ENCODE peak calls at places on chromosomes 5 and 9, in five cellular contexts. One of them, this sample, is unnamed.

GRCh38 chr9:123335227-123335985 is 20.6 kb upstream of the CRB2 start:
- DNase-seq in EL: peak
- DNase-seq in activated CD4-positive, alpha-beta memory T cell treated with anti-CD3 and anti-CD28 coated beads, Interleukin-2, amount 10 ng/mL, durations not matched to agents 7 days and 5 days: no peak
- DNase-seq in heart right ventricle: no peak
- DNase-seq in stimulated activated CD4-positive, alpha-beta T cell treated with anti-CD3 and anti-CD28 coated beads, Interleukin-12 subunit alpha, Interleukin-12 subunit beta, amount 100 ng/mL, for 4 hours: no peak
- DNase-seq in this sample: no peak

GRCh38 chr9:4620881-4621555 is 41.1 kb upstream of the PLPP6 start:
- DNase-seq in EL: peak
- DNase-seq in activated CD4-positive, alpha-beta memory T cell treated with anti-CD3 and anti-CD28 coated beads, Interleukin-2, amount 10 ng/mL, durations not matched to agents 7 days and 5 days: no peak
- DNase-seq in heart right ventricle: no peak
- DNase-seq in stimulated activated CD4-positive, alpha-beta T cell treated with anti-CD3 and anti-CD28 coated beads, Interleukin-12 subunit alpha, Interleukin-12 subunit beta, amount 100 ng/mL, for 4 hours: no peak
- DNase-seq in this sample: no peak

GRCh38 chr5:167921796-167922195 is 369.6 kb upstream of the WWC1 start:
- DNase-seq in EL: no peak
- DNase-seq in activated CD4-positive, alpha-beta memory T cell treated with anti-CD3 and anti-CD28 coated beads, Interleukin-2, amount 10 ng/mL, durations not matched to agents 7 days and 5 days: no peak
- DNase-seq in heart right ventricle: no peak
- DNase-seq in stimulated activated CD4-positive, alpha-beta T cell treated with anti-CD3 and anti-CD28 coated beads, Interleukin-12 subunit alpha, Interleukin-12 subunit beta, amount 100 ng/mL, for 4 hours: no peak
- DNase-seq in this sample: no peak

GRCh38 chr5:35803221-35803651 is 53.5 kb upstream of the IL7R start:
- DNase-seq in EL: peak
- DNase-seq in activated CD4-positive, alpha-beta memory T cell treated with anti-CD3 and anti-CD28 coated beads, Interleukin-2, amount 10 ng/mL, durations not matched to agents 7 days and 5 days: no peak
- DNase-seq in heart right ventricle: peak
- DNase-seq in stimulated activated CD4-positive, alpha-beta T cell treated with anti-CD3 and anti-CD28 coated beads, Interleukin-12 subunit alpha, Interleukin-12 subunit beta, amount 100 ng/mL, for 4 hours: no peak
- DNase-seq in this sample: no peak

GRCh38 chr5:89105836-89106235 is 222.9 kb upstream of the MEF2C start:
- DNase-seq in EL: no peak
- DNase-seq in activated CD4-positive, alpha-beta memory T cell treated with anti-CD3 and anti-CD28 coated beads, Interleukin-2, amount 10 ng/mL, durations not matched to agents 7 days and 5 days: no peak
- DNase-seq in heart right ventricle: no peak
- DNase-seq in stimulated activated CD4-positive, alpha-beta T cell treated with anti-CD3 and anti-CD28 coated beads, Interleukin-12 subunit alpha, Interleukin-12 subunit beta, amount 100 ng/mL, for 4 hours: no peak
- DNase-seq in this sample: no peak

GRCh38 chr5:178435321-178436238 is 154.6 kb downstream of the COL23A1 start:
- DNase-seq in EL: no peak
- DNase-seq in activated CD4-positive, alpha-beta memory T cell treated with anti-CD3 and anti-CD28 coated beads, Interleukin-2, amount 10 ng/mL, durations not matched to agents 7 days and 5 days: peak
- DNase-seq in heart right ventricle: no peak
- DNase-seq in stimulated activated CD4-positive, alpha-beta T cell treated with anti-CD3 and anti-CD28 coated beads, Interleukin-12 subunit alpha, Interleukin-12 subunit beta, amount 100 ng/mL, for 4 hours: no peak
- DNase-seq in this sample: no peak

GRCh38 chr5:56545016-56545415 is 270.3 kb upstream of the MAP3K1 start:
- DNase-seq in EL: no peak
- DNase-seq in activated CD4-positive, alpha-beta memory T cell treated with anti-CD3 and anti-CD28 coated beads, Interleukin-2, amount 10 ng/mL, durations not matched to agents 7 days and 5 days: no peak
- DNase-seq in heart right ventricle: no peak
- DNase-seq in stimulated activated CD4-positive, alpha-beta T cell treated with anti-CD3 and anti-CD28 coated beads, Interleukin-12 subunit alpha, Interleukin-12 subunit beta, amount 100 ng/mL, for 4 hours: no peak
- DNase-seq in this sample: no peak

GRCh38 chr5:107474361-107474723 is 196.4 kb downstream of the EFNA5 start:
- DNase-seq in EL: no peak
- DNase-seq in activated CD4-positive, alpha-beta memory T cell treated with anti-CD3 and anti-CD28 coated beads, Interleukin-2, amount 10 ng/mL, durations not matched to agents 7 days and 5 days: no peak
- DNase-seq in heart right ventricle: no peak
- DNase-seq in stimulated activated CD4-positive, alpha-beta T cell treated with anti-CD3 and anti-CD28 coated beads, Interleukin-12 subunit alpha, Interleukin-12 subunit beta, amount 100 ng/mL, for 4 hours: no peak
- DNase-seq in this sample: no peak

GRCh38 chr5:122882836-122883235 is 37.4 kb downstream of the SNX24 start:
- DNase-seq in EL: peak
- DNase-seq in activated CD4-positive, alpha-beta memory T cell treated with anti-CD3 and anti-CD28 coated beads, Interleukin-2, amount 10 ng/mL, durations not matched to agents 7 days and 5 days: no peak
- DNase-seq in heart right ventricle: no peak
- DNase-seq in stimulated activated CD4-positive, alpha-beta T cell treated with anti-CD3 and anti-CD28 coated beads, Interleukin-12 subunit alpha, Interleukin-12 subunit beta, amount 100 ng/mL, for 4 hours: no peak
- DNase-seq in this sample: no peak

GRCh38 chr9:3793363-3793762 is 267.6 kb upstream of the RFX3 start:
- DNase-seq in EL: no peak
- DNase-seq in activated CD4-positive, alpha-beta memory T cell treated with anti-CD3 and anti-CD28 coated beads, Interleukin-2, amount 10 ng/mL, durations not matched to agents 7 days and 5 days: no peak
- DNase-seq in heart right ventricle: no peak
- DNase-seq in stimulated activated CD4-positive, alpha-beta T cell treated with anti-CD3 and anti-CD28 coated beads, Interleukin-12 subunit alpha, Interleukin-12 subunit beta, amount 100 ng/mL, for 4 hours: no peak
- DNase-seq in this sample: no peak

GRCh38 chr9:129382281-129383004 is 204.4 kb upstream of the IER5L start:
- DNase-seq in EL: no peak
- DNase-seq in activated CD4-positive, alpha-beta memory T cell treated with anti-CD3 and anti-CD28 coated beads, Interleukin-2, amount 10 ng/mL, durations not matched to agents 7 days and 5 days: no peak
- DNase-seq in heart right ventricle: no peak
- DNase-seq in stimulated activated CD4-positive, alpha-beta T cell treated with anti-CD3 and anti-CD28 coated beads, Interleukin-12 subunit alpha, Interleukin-12 subunit beta, amount 100 ng/mL, for 4 hours: no peak
- DNase-seq in this sample: no peak

GRCh38 chr9:42378418-42378815 is 195.0 kb downstream of the SPATA31A6 start:
- DNase-seq in EL: no peak
- DNase-seq in activated CD4-positive, alpha-beta memory T cell treated with anti-CD3 and anti-CD28 coated beads, Interleukin-2, amount 10 ng/mL, durations not matched to agents 7 days and 5 days: no peak
- DNase-seq in heart right ventricle: no peak
- DNase-seq in stimulated activated CD4-positive, alpha-beta T cell treated with anti-CD3 and anti-CD28 coated beads, Interleukin-12 subunit alpha, Interleukin-12 subunit beta, amount 100 ng/mL, for 4 hours: no peak
- DNase-seq in this sample: no peak

GRCh38 chr5:147568710-147569109 is 58.8 kb upstream of the DPYSL3 start:
- DNase-seq in EL: no peak
- DNase-seq in activated CD4-positive, alpha-beta memory T cell treated with anti-CD3 and anti-CD28 coated beads, Interleukin-2, amount 10 ng/mL, durations not matched to agents 7 days and 5 days: no peak
- DNase-seq in heart right ventricle: no peak
- DNase-seq in stimulated activated CD4-positive, alpha-beta T cell treated with anti-CD3 and anti-CD28 coated beads, Interleukin-12 subunit alpha, Interleukin-12 subunit beta, amount 100 ng/mL, for 4 hours: no peak
- DNase-seq in this sample: no peak

GRCh38 chr9:94081864-94082468 is 2.3 kb upstream of the PTPDC1 start:
- DNase-seq in EL: no peak
- DNase-seq in activated CD4-positive, alpha-beta memory T cell treated with anti-CD3 and anti-CD28 coated beads, Interleukin-2, amount 10 ng/mL, durations not matched to agents 7 days and 5 days: no peak
- DNase-seq in heart right ventricle: no peak
- DNase-seq in stimulated activated CD4-positive, alpha-beta T cell treated with anti-CD3 and anti-CD28 coated beads, Interleukin-12 subunit alpha, Interleukin-12 subunit beta, amount 100 ng/mL, for 4 hours: no peak
- DNase-seq in this sample: no peak

GRCh38 chr5:10593531-10594181 is 29.8 kb downstream of the ANKRD33B start:
- DNase-seq in EL: no peak
- DNase-seq in activated CD4-positive, alpha-beta memory T cell treated with anti-CD3 and anti-CD28 coated beads, Interleukin-2, amount 10 ng/mL, durations not matched to agents 7 days and 5 days: no peak
- DNase-seq in heart right ventricle: no peak
- DNase-seq in stimulated activated CD4-positive, alpha-beta T cell treated with anti-CD3 and anti-CD28 coated beads, Interleukin-12 subunit alpha, Interleukin-12 subunit beta, amount 100 ng/mL, for 4 hours: no peak
- DNase-seq in this sample: no peak

GRCh38 chr5:151006704-151007334 is 13.6 kb upstream of the GPX3 start:
- DNase-seq in EL: no peak
- DNase-seq in activated CD4-positive, alpha-beta memory T cell treated with anti-CD3 and anti-CD28 coated beads, Interleukin-2, amount 10 ng/mL, durations not matched to agents 7 days and 5 days: no peak
- DNase-seq in heart right ventricle: no peak
- DNase-seq in stimulated activated CD4-positive, alpha-beta T cell treated with anti-CD3 and anti-CD28 coated beads, Interleukin-12 subunit alpha, Interleukin-12 subunit beta, amount 100 ng/mL, for 4 hours: no peak
- DNase-seq in this sample: no peak

GRCh38 chr9:80964951-80965350 is 724.4 kb downstream of the TLE1 start:
- DNase-seq in EL: no peak
- DNase-seq in activated CD4-positive, alpha-beta memory T cell treated with anti-CD3 and anti-CD28 coated beads, Interleukin-2, amount 10 ng/mL, durations not matched to agents 7 days and 5 days: no peak
- DNase-seq in heart right ventricle: no peak
- DNase-seq in stimulated activated CD4-positive, alpha-beta T cell treated with anti-CD3 and anti-CD28 coated beads, Interleukin-12 subunit alpha, Interleukin-12 subunit beta, amount 100 ng/mL, for 4 hours: no peak
- DNase-seq in this sample: no peak